ENCODE peak calls at places on chromosomes 16 and 17, in six cellular contexts. One of them, this sample, is unnamed.

GRCh38 chr16:17367932-17368331 is 102.8 kb downstream of the XYLT1 start:
- DNase-seq in endodermal cell: peak
- DNase-seq in cardiac fibroblast: peak
- DNase-seq in stimulated activated CD4-positive, alpha-beta T cell treated with anti-CD3 and anti-CD28 coated beads, Interleukin-12 subunit alpha, Interleukin-12 subunit beta, amount 100 ng/mL, for 24 hours: no peak
- DNase-seq in mesenchymal stem cell: no peak
- DNase-seq in activated CD4-positive, alpha-beta T cell treated with anti-CD3 and anti-CD28 coated beads, Interleukin-2, amount 50 U/mL, for 1 hour: no peak
- DNase-seq in this sample: peak

GRCh38 chr17:45748911-45749310 is 35.2 kb upstream of the CRHR1 start:
- DNase-seq in cardiac fibroblast: no peak
- DNase-seq in activated CD4-positive, alpha-beta T cell treated with anti-CD3 and anti-CD28 coated beads, Interleukin-2, amount 50 U/mL, for 1 hour: no peak
- DNase-seq in endodermal cell: no peak
- DNase-seq in stimulated activated CD4-positive, alpha-beta T cell treated with anti-CD3 and anti-CD28 coated beads, Interleukin-12 subunit alpha, Interleukin-12 subunit beta, amount 100 ng/mL, for 24 hours: no peak
- DNase-seq in mesenchymal stem cell: no peak
- DNase-seq in this sample: no peak

GRCh38 chr17:69012895-69013805 is 47.6 kb downstream of the ABCA9 start:
- DNase-seq in cardiac fibroblast: peak
- DNase-seq in mesenchymal stem cell: peak
- DNase-seq in endodermal cell: no peak
- DNase-seq in activated CD4-positive, alpha-beta T cell treated with anti-CD3 and anti-CD28 coated beads, Interleukin-2, amount 50 U/mL, for 1 hour: no peak
- DNase-seq in stimulated activated CD4-positive, alpha-beta T cell treated with anti-CD3 and anti-CD28 coated beads, Interleukin-12 subunit alpha, Interleukin-12 subunit beta, amount 100 ng/mL, for 24 hours: no peak
- DNase-seq in this sample: no peak

GRCh38 chr16:59848314-59848713 is 1114.2 kb upstream of the GOT2 start:
- DNase-seq in cardiac fibroblast: no peak
- DNase-seq in mesenchymal stem cell: no peak
- DNase-seq in endodermal cell: no peak
- DNase-seq in stimulated activated CD4-positive, alpha-beta T cell treated with anti-CD3 and anti-CD28 coated beads, Interleukin-12 subunit alpha, Interleukin-12 subunit beta, amount 100 ng/mL, for 24 hours: no peak
- DNase-seq in activated CD4-positive, alpha-beta T cell treated with anti-CD3 and anti-CD28 coated beads, Interleukin-2, amount 50 U/mL, for 1 hour: no peak
- DNase-seq in this sample: no peak

GRCh38 chr16:73921295-73921694 is 375.3 kb upstream of the PSMD7 start:
- DNase-seq in mesenchymal stem cell: no peak
- DNase-seq in endodermal cell: no peak
- DNase-seq in stimulated activated CD4-positive, alpha-beta T cell treated with anti-CD3 and anti-CD28 coated beads, Interleukin-12 subunit alpha, Interleukin-12 subunit beta, amount 100 ng/mL, for 24 hours: no peak
- DNase-seq in activated CD4-positive, alpha-beta T cell treated with anti-CD3 and anti-CD28 coated beads, Interleukin-2, amount 50 U/mL, for 1 hour: no peak
- DNase-seq in cardiac fibroblast: no peak
- DNase-seq in this sample: peak

GRCh38 chr17:13030459-13031305 is 12.9 kb upstream of the ELAC2 start:
- DNase-seq in cardiac fibroblast: peak
- DNase-seq in stimulated activated CD4-positive, alpha-beta T cell treated with anti-CD3 and anti-CD28 coated beads, Interleukin-12 subunit alpha, Interleukin-12 subunit beta, amount 100 ng/mL, for 24 hours: peak
- DNase-seq in endodermal cell: peak
- DNase-seq in activated CD4-positive, alpha-beta T cell treated with anti-CD3 and anti-CD28 coated beads, Interleukin-2, amount 50 U/mL, for 1 hour: peak
- DNase-seq in mesenchymal stem cell: peak
- DNase-seq in this sample: peak

GRCh38 chr17:50829336-50829735 is 6.0 kb upstream of the WFIKKN2 start:
- DNase-seq in stimulated activated CD4-positive, alpha-beta T cell treated with anti-CD3 and anti-CD28 coated beads, Interleukin-12 subunit alpha, Interleukin-12 subunit beta, amount 100 ng/mL, for 24 hours: no peak
- DNase-seq in mesenchymal stem cell: no peak
- DNase-seq in cardiac fibroblast: no peak
- DNase-seq in endodermal cell: peak
- DNase-seq in activated CD4-positive, alpha-beta T cell treated with anti-CD3 and anti-CD28 coated beads, Interleukin-2, amount 50 U/mL, for 1 hour: no peak
- DNase-seq in this sample: no peak

GRCh38 chr16:87765776-87766484 is at the start of gene KLHDC4:
- DNase-seq in activated CD4-positive, alpha-beta T cell treated with anti-CD3 and anti-CD28 coated beads, Interleukin-2, amount 50 U/mL, for 1 hour: peak
- DNase-seq in mesenchymal stem cell: peak
- DNase-seq in cardiac fibroblast: peak
- DNase-seq in stimulated activated CD4-positive, alpha-beta T cell treated with anti-CD3 and anti-CD28 coated beads, Interleukin-12 subunit alpha, Interleukin-12 subunit beta, amount 100 ng/mL, for 24 hours: peak
- DNase-seq in endodermal cell: peak
- DNase-seq in this sample: peak

GRCh38 chr17:78623541-78623940 is 46.3 kb upstream of the DNAH17 start:
- DNase-seq in cardiac fibroblast: no peak
- DNase-seq in endodermal cell: no peak
- DNase-seq in stimulated activated CD4-positive, alpha-beta T cell treated with anti-CD3 and anti-CD28 coated beads, Interleukin-12 subunit alpha, Interleukin-12 subunit beta, amount 100 ng/mL, for 24 hours: no peak
- DNase-seq in mesenchymal stem cell: no peak
- DNase-seq in activated CD4-positive, alpha-beta T cell treated with anti-CD3 and anti-CD28 coated beads, Interleukin-2, amount 50 U/mL, for 1 hour: no peak
- DNase-seq in this sample: no peak